ENCODE peak calls at places on chromosome 12, in six cellular contexts. F, O, U, I, G and V are unnamed samples.

GRCh38 chr12:15227004-15227679 is 5.9 kb upstream of the RERG start:
- DNase-seq in F (peak; percentile 26), O (peak; percentile 65), U (peak; percentile 26), I (peak; percentile 42), G (peak; percentile 32), V (peak; percentile 71)

GRCh38 chr12:4275869-4276253 is 2.3 kb downstream of the CCND2 start:
- DNase-seq in F (peak; percentile 29), O (no peak), U (no peak), I (no peak), G (no peak), V (no peak)

GRCh38 chr12:11397366-11397765 is 2.0 kb upstream of the PRB2 start:
- DNase-seq in F (no peak), O (peak; percentile 2), U (no peak), I (no peak), G (no peak), V (no peak)

GRCh38 chr12:48198619-48198973 is 4.5 kb downstream of the OR10AD1 start:
- DNase-seq in F (peak; percentile 63), O (no peak), U (peak; percentile 50), I (no peak), G (no peak), V (no peak)

GRCh38 chr12:99722690-99723486 is 75.3 kb downstream of the GARIN6 start:
- DNase-seq in F (no peak), O (no peak), U (no peak), I (no peak), G (no peak), V (no peak)

GRCh38 chr12:31491819-31492598 is 98.9 kb downstream of the DENND5B start:
- DNase-seq in F (no peak), O (no peak), U (no peak), I (peak; percentile 31), G (no peak), V (peak; percentile 92)

GRCh38 chr12:106090586-106091411 is 48.0 kb downstream of the NUAK1 start:
- DNase-seq in F (no peak), O (no peak), U (no peak), I (no peak), G (no peak), V (no peak)

GRCh38 chr12:120286768-120287490 is 4.8 kb downstream of the RNU4-2 start:
- DNase-seq in F (no peak), O (peak; percentile 28), U (no peak), I (no peak), G (no peak), V (no peak)

DNA sequence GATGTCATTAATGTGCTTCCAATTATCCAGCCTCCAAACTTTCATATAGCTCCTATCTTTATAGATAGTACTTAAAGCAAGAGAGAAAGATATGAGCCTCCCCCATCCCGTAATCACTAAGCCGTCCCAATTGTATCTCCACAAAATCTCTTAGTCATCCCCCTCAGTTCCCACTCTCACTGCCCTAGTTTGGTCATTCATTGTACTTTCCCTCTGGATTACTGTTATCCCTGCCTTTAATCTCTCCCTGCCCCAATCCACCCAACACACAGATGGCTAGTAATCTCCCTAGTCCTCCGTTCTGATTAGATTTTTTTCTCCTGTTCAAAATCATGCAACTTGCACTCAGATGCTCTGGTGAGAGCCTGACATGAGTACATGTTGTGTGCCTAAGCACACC is 5.4 kb upstream of the BCAT1 start:
- DNase-seq in F (no peak), O (no peak), U (peak; percentile 32), I (no peak), G (no peak), V (no peak)
- H3K27ac ChIP-seq in F (no peak overlapping the region), O (no peak overlapping the region), U (no peak overlapping the region), I (no peak overlapping the region), G (no peak overlapping the region), V (no peak overlapping the region)

DNA sequence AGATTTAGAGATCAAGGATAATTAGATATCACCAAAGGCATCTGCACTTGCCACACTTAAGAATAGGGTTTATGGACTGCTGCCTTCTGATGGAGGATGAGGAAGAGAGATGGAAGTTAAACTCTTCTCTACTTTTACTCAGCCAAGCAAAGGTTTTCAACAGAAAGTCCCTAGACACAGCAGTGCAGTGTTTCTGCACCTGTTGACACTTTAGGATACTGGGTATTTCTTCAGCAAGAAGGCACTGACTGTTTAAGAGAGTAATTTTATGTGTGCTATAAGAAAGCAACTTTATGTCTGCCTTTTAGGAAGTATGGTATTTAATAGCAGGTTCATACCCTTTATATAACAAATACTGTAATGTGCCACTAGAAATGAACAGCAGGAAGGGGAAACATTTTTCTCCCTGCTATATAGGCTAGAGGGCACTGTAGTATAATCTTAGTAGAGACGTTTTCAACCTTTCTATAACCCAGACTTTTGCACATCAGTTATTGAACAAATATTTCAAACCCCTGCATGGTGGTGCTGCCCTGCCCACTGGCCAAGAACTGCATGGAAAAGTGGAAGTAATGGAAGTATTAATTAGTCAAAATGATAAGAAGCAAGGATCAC is 225.0 kb upstream of the GRIP1 start:
- DNase-seq in F (no peak), O (no peak), U (no peak), I (no peak), G (peak; percentile 21), V (no peak)
- TF ChIP-seq CTCF in F (no peak), O (no peak), U (no peak), I (no peak), G (peak; percentile 66), V (no peak)

DNA sequence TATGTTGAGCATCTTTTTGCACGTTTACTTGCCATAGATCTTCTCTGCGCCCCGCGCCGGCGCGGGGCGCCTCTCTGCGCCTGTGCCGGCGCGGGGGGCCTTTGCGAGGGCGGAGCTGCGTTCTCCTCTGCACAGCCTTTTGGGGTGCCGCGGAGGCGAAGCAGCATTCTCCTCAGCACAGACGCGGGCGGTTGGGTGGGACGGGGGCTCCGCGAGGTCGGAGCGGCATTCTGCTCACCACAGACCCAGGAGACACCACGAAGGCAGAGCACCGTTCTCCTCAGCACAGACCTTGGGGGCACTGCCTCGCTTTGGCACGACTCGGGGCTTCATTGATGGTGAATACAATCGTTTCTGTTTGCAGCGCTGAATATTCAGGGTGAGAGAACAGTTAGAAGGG is 28.5 kb upstream of the ANHX start:
- DNase-seq in F (no peak), O (no peak), U (no peak), I (no peak), G (no peak), V (no peak)
- H3K4me1 ChIP-seq in F (no peaks in the 10 kb centered on the region), O (no peaks in the 10 kb centered on the region), U (no peaks in the 10 kb centered on the region), I (no peaks in the 10 kb centered on the region), G (no peaks in the 10 kb centered on the region), V (no peaks in the 10 kb centered on the region)

GRCh38 chr12:29234552-29234951 is 85.5 kb downstream of the FAR2 start:
- DNase-seq in F (no peak), O (no peak), U (no peak), I (no peak), G (no peak), V (no peak)
- H3K27ac ChIP-seq in F (no peak overlapping the region), O (no peak overlapping the region), U (no peak overlapping the region), I (no peak overlapping the region), G (no peak overlapping the region), V (no peak overlapping the region)

GRCh38 chr12:122117979-122118378 is 39.4 kb downstream of the MLXIP start:
- DNase-seq in F (no peak), O (no peak), U (no peak), I (no peak), G (no peak), V (no peak)

GRCh38 chr12:122121341-122122192 is 43.0 kb downstream of the MLXIP start:
- DNase-seq in F (no peak), O (no peak), U (no peak), I (no peak), G (no peak), V (no peak)

GRCh38 chr12:122111070-122111750 is 32.7 kb downstream of the MLXIP start:
- DNase-seq in F (no peak), O (no peak), U (no peak), I (no peak), G (no peak), V (no peak)

GRCh38 chr12:122116707-122117535 is 38.4 kb downstream of the MLXIP start:
- DNase-seq in F (no peak), O (no peak), U (no peak), I (no peak), G (no peak), V (no peak)
- TF ChIP-seq CTCF in F (no peak), O (peak; percentile 4), U (peak; percentile 8), I (peak; percentile 24), G (no peak), V (no peak)